ENCODE peak calls at places on chromosomes 2 and 18, in seven cellular contexts. One of them, this sample, is unnamed.

GRCh38 chr18:31102020-31102684 is at the start of gene DSC2:
- DNase-seq in T follicular helper cell: no peak
- DNase-seq in stimulated activated CD4-positive, alpha-beta T cell treated with anti-CD3 and anti-CD28 coated beads, Interleukin-1b, Interleukin-23, amount 100 ng/mL, for 24 hours: no peak
- DNase-seq in NAMALWA: no peak
- DNase-seq in NT2/D1: peak; percentile 11
- DNase-seq in stimulated activated CD8-positive, alpha-beta memory T cell treated with anti-CD3 and anti-CD28 coated beads, Interleukin-7, amount 100 ng/mL, for 1 hour: no peak
- DNase-seq in H54: no peak
- DNase-seq in this sample: no peak

GRCh38 chr2:11142330-11142729 is 12.9 kb upstream of the SLC66A3 start:
- DNase-seq in NT2/D1: no peak
- DNase-seq in H54: no peak
- DNase-seq in NAMALWA: no peak
- DNase-seq in stimulated activated CD8-positive, alpha-beta memory T cell treated with anti-CD3 and anti-CD28 coated beads, Interleukin-7, amount 100 ng/mL, for 1 hour: no peak
- DNase-seq in stimulated activated CD4-positive, alpha-beta T cell treated with anti-CD3 and anti-CD28 coated beads, Interleukin-1b, Interleukin-23, amount 100 ng/mL, for 24 hours: no peak
- DNase-seq in T follicular helper cell: no peak
- DNase-seq in this sample: no peak

GRCh38 chr18:3554091-3554601 is 104.2 kb downstream of the TGIF1 start:
- DNase-seq in stimulated activated CD8-positive, alpha-beta memory T cell treated with anti-CD3 and anti-CD28 coated beads, Interleukin-7, amount 100 ng/mL, for 1 hour: no peak
- DNase-seq in H54: no peak
- DNase-seq in NAMALWA: no peak
- DNase-seq in NT2/D1: peak; percentile 47
- DNase-seq in stimulated activated CD4-positive, alpha-beta T cell treated with anti-CD3 and anti-CD28 coated beads, Interleukin-1b, Interleukin-23, amount 100 ng/mL, for 24 hours: no peak
- DNase-seq in T follicular helper cell: no peak
- DNase-seq in this sample: no peak

GRCh38 chr2:33236457-33236856 is 240.0 kb upstream of the RASGRP3 start:
- DNase-seq in stimulated activated CD4-positive, alpha-beta T cell treated with anti-CD3 and anti-CD28 coated beads, Interleukin-1b, Interleukin-23, amount 100 ng/mL, for 24 hours: no peak
- DNase-seq in T follicular helper cell: no peak
- DNase-seq in stimulated activated CD8-positive, alpha-beta memory T cell treated with anti-CD3 and anti-CD28 coated beads, Interleukin-7, amount 100 ng/mL, for 1 hour: no peak
- DNase-seq in H54: no peak
- DNase-seq in NT2/D1: no peak
- DNase-seq in NAMALWA: no peak
- DNase-seq in this sample: no peak

GRCh38 chr2:70094978-70095832 is 7.9 kb downstream of the PCBP1 start:
- DNase-seq in stimulated activated CD8-positive, alpha-beta memory T cell treated with anti-CD3 and anti-CD28 coated beads, Interleukin-7, amount 100 ng/mL, for 1 hour: no peak
- DNase-seq in T follicular helper cell: peak; percentile 34
- DNase-seq in stimulated activated CD4-positive, alpha-beta T cell treated with anti-CD3 and anti-CD28 coated beads, Interleukin-1b, Interleukin-23, amount 100 ng/mL, for 24 hours: no peak
- DNase-seq in NT2/D1: no peak
- DNase-seq in H54: no peak
- DNase-seq in NAMALWA: peak; percentile 92
- DNase-seq in this sample: peak; percentile 68

GRCh38 chr18:77470836-77471413 is 221.3 kb downstream of the GALR1 start:
- DNase-seq in stimulated activated CD8-positive, alpha-beta memory T cell treated with anti-CD3 and anti-CD28 coated beads, Interleukin-7, amount 100 ng/mL, for 1 hour: no peak
- DNase-seq in NAMALWA: no peak
- DNase-seq in stimulated activated CD4-positive, alpha-beta T cell treated with anti-CD3 and anti-CD28 coated beads, Interleukin-1b, Interleukin-23, amount 100 ng/mL, for 24 hours: no peak
- DNase-seq in NT2/D1: no peak
- DNase-seq in H54: no peak
- DNase-seq in T follicular helper cell: no peak
- DNase-seq in this sample: no peak

GRCh38 chr18:73646772-73647171 is 500.9 kb downstream of the FBXO15 start:
- DNase-seq in stimulated activated CD8-positive, alpha-beta memory T cell treated with anti-CD3 and anti-CD28 coated beads, Interleukin-7, amount 100 ng/mL, for 1 hour: no peak
- DNase-seq in stimulated activated CD4-positive, alpha-beta T cell treated with anti-CD3 and anti-CD28 coated beads, Interleukin-1b, Interleukin-23, amount 100 ng/mL, for 24 hours: no peak
- DNase-seq in NAMALWA: no peak
- DNase-seq in NT2/D1: no peak
- DNase-seq in H54: no peak
- DNase-seq in T follicular helper cell: no peak
- DNase-seq in this sample: no peak

GRCh38 chr2:240987588-240987987 is 10.8 kb upstream of the SNED1 start:
- DNase-seq in NAMALWA: no peak
- DNase-seq in stimulated activated CD8-positive, alpha-beta memory T cell treated with anti-CD3 and anti-CD28 coated beads, Interleukin-7, amount 100 ng/mL, for 1 hour: no peak
- DNase-seq in NT2/D1: no peak
- DNase-seq in T follicular helper cell: no peak
- DNase-seq in H54: no peak
- DNase-seq in stimulated activated CD4-positive, alpha-beta T cell treated with anti-CD3 and anti-CD28 coated beads, Interleukin-1b, Interleukin-23, amount 100 ng/mL, for 24 hours: no peak
- DNase-seq in this sample: no peak

GRCh38 chr2:223621901-223622300 is 19.7 kb upstream of the SCG2 start:
- DNase-seq in stimulated activated CD8-positive, alpha-beta memory T cell treated with anti-CD3 and anti-CD28 coated beads, Interleukin-7, amount 100 ng/mL, for 1 hour: no peak
- DNase-seq in NAMALWA: no peak
- DNase-seq in T follicular helper cell: no peak
- DNase-seq in H54: no peak
- DNase-seq in NT2/D1: no peak
- DNase-seq in stimulated activated CD4-positive, alpha-beta T cell treated with anti-CD3 and anti-CD28 coated beads, Interleukin-1b, Interleukin-23, amount 100 ng/mL, for 24 hours: no peak
- DNase-seq in this sample: no peak

This sample was measured in activated CD4-positive, alpha-beta memory T cell treated with anti-CD3 and anti-CD28 coated beads, Interleukin-2, amount 10 ng/mL, durations not matched to agents 7 days and 5 days.